ENCODE peak calls at places on chromosomes 3 and 15, in seven cellular contexts. One of them, this sample, is unnamed.

GRCh38 chr15:52523646-52524045 is 5.0 kb downstream of the MYO5A start:
- DNase-seq in cardiac fibroblast: no peak
- DNase-seq in trophoblast cell: no peak
- DNase-seq in myocyte: no peak
- DNase-seq in HuH-7: no peak
- DNase-seq in activated T-cell treated with anti-CD3 and anti-CD28 coated beads, Interleukin-2, amount 50 U/mL, for 72 hours: no peak
- DNase-seq in HTR-8/SVneo: no peak
- DNase-seq in this sample: no peak

GRCh38 chr3:188683032-188683491 is 488.7 kb upstream of the TPRG1 start:
- DNase-seq in cardiac fibroblast: peak
- DNase-seq in trophoblast cell: peak
- DNase-seq in myocyte: peak
- DNase-seq in HuH-7: no peak
- DNase-seq in activated T-cell treated with anti-CD3 and anti-CD28 coated beads, Interleukin-2, amount 50 U/mL, for 72 hours: peak
- DNase-seq in HTR-8/SVneo: no peak
- DNase-seq in this sample: peak

GRCh38 chr3:104596054-104596453 is 770.7 kb upstream of the ALCAM start:
- DNase-seq in cardiac fibroblast: no peak
- DNase-seq in trophoblast cell: no peak
- DNase-seq in myocyte: no peak
- DNase-seq in HuH-7: no peak
- DNase-seq in activated T-cell treated with anti-CD3 and anti-CD28 coated beads, Interleukin-2, amount 50 U/mL, for 72 hours: no peak
- DNase-seq in HTR-8/SVneo: no peak
- DNase-seq in this sample: peak

GRCh38 chr15:47951761-47952160 is 169.0 kb upstream of the SLC24A5 start:
- DNase-seq in cardiac fibroblast: no peak
- DNase-seq in trophoblast cell: no peak
- DNase-seq in myocyte: no peak
- DNase-seq in HuH-7: no peak
- DNase-seq in activated T-cell treated with anti-CD3 and anti-CD28 coated beads, Interleukin-2, amount 50 U/mL, for 72 hours: no peak
- DNase-seq in HTR-8/SVneo: no peak
- DNase-seq in this sample: no peak

GRCh38 chr3:126116526-126116925 is 32.6 kb upstream of the SLC41A3 start:
- DNase-seq in cardiac fibroblast: no peak
- DNase-seq in trophoblast cell: no peak
- DNase-seq in myocyte: no peak
- DNase-seq in HuH-7: no peak
- DNase-seq in activated T-cell treated with anti-CD3 and anti-CD28 coated beads, Interleukin-2, amount 50 U/mL, for 72 hours: no peak
- DNase-seq in HTR-8/SVneo: no peak
- DNase-seq in this sample: no peak

GRCh38 chr3:32413845-32414526 is 22.3 kb downstream of the CMTM7 start:
- DNase-seq in cardiac fibroblast: no peak
- DNase-seq in trophoblast cell: no peak
- DNase-seq in myocyte: no peak
- DNase-seq in HuH-7: no peak
- DNase-seq in activated T-cell treated with anti-CD3 and anti-CD28 coated beads, Interleukin-2, amount 50 U/mL, for 72 hours: no peak
- DNase-seq in HTR-8/SVneo: no peak
- DNase-seq in this sample: no peak

GRCh38 chr3:171673951-171674350 is 136.3 kb downstream of the PLD1 start:
- DNase-seq in cardiac fibroblast: no peak
- DNase-seq in trophoblast cell: no peak
- DNase-seq in myocyte: peak
- DNase-seq in HuH-7: no peak
- DNase-seq in activated T-cell treated with anti-CD3 and anti-CD28 coated beads, Interleukin-2, amount 50 U/mL, for 72 hours: no peak
- DNase-seq in HTR-8/SVneo: no peak
- DNase-seq in this sample: no peak

GRCh38 chr15:96270581-96271172 is 59.8 kb upstream of the NR2F2 start:
- DNase-seq in cardiac fibroblast: peak
- DNase-seq in trophoblast cell: peak
- DNase-seq in myocyte: no peak
- DNase-seq in HuH-7: no peak
- DNase-seq in activated T-cell treated with anti-CD3 and anti-CD28 coated beads, Interleukin-2, amount 50 U/mL, for 72 hours: no peak
- DNase-seq in HTR-8/SVneo: no peak
- DNase-seq in this sample: no peak

GRCh38 chr15:42444415-42445063 is 46.4 kb downstream of the ZNF106 start:
- DNase-seq in cardiac fibroblast: peak
- DNase-seq in trophoblast cell: no peak
- DNase-seq in myocyte: peak
- DNase-seq in HuH-7: no peak
- DNase-seq in activated T-cell treated with anti-CD3 and anti-CD28 coated beads, Interleukin-2, amount 50 U/mL, for 72 hours: no peak
- DNase-seq in HTR-8/SVneo: no peak
- DNase-seq in this sample: no peak

GRCh38 chr15:79610021-79610420 is 177.9 kb downstream of the MINAR1 start:
- DNase-seq in cardiac fibroblast: no peak
- DNase-seq in trophoblast cell: no peak
- DNase-seq in myocyte: no peak
- DNase-seq in HuH-7: no peak
- DNase-seq in activated T-cell treated with anti-CD3 and anti-CD28 coated beads, Interleukin-2, amount 50 U/mL, for 72 hours: no peak
- DNase-seq in HTR-8/SVneo: no peak
- DNase-seq in this sample: no peak

GRCh38 chr3:71056327-71056726 is 527.2 kb downstream of the FOXP1 start:
- DNase-seq in cardiac fibroblast: peak
- DNase-seq in trophoblast cell: no peak
- DNase-seq in myocyte: no peak
- DNase-seq in HuH-7: no peak
- DNase-seq in activated T-cell treated with anti-CD3 and anti-CD28 coated beads, Interleukin-2, amount 50 U/mL, for 72 hours: no peak
- DNase-seq in HTR-8/SVneo: no peak
- DNase-seq in this sample: peak

GRCh38 chr3:49217688-49218470 is 46.5 kb downstream of the KLHDC8B start:
- DNase-seq in cardiac fibroblast: no peak
- DNase-seq in trophoblast cell: no peak
- DNase-seq in myocyte: peak
- DNase-seq in HuH-7: no peak
- DNase-seq in activated T-cell treated with anti-CD3 and anti-CD28 coated beads, Interleukin-2, amount 50 U/mL, for 72 hours: no peak
- DNase-seq in HTR-8/SVneo: no peak
- DNase-seq in this sample: no peak

GRCh38 chr3:10577521-10577920 is 72.1 kb upstream of the ATP2B2 start:
- DNase-seq in cardiac fibroblast: no peak
- DNase-seq in trophoblast cell: no peak
- DNase-seq in myocyte: no peak
- DNase-seq in HuH-7: no peak
- DNase-seq in activated T-cell treated with anti-CD3 and anti-CD28 coated beads, Interleukin-2, amount 50 U/mL, for 72 hours: no peak
- DNase-seq in HTR-8/SVneo: no peak
- DNase-seq in this sample: no peak

GRCh38 chr3:23659840-23660430 is 145.8 kb upstream of the UBE2E1 start:
- DNase-seq in cardiac fibroblast: no peak
- DNase-seq in trophoblast cell: no peak
- DNase-seq in myocyte: no peak
- DNase-seq in HuH-7: no peak
- DNase-seq in activated T-cell treated with anti-CD3 and anti-CD28 coated beads, Interleukin-2, amount 50 U/mL, for 72 hours: no peak
- DNase-seq in HTR-8/SVneo: no peak
- DNase-seq in this sample: no peak

GRCh38 chr15:62841269-62841628 is 201.3 kb upstream of the TPM1 start:
- DNase-seq in cardiac fibroblast: no peak
- DNase-seq in trophoblast cell: peak
- DNase-seq in myocyte: peak
- DNase-seq in HuH-7: no peak
- DNase-seq in activated T-cell treated with anti-CD3 and anti-CD28 coated beads, Interleukin-2, amount 50 U/mL, for 72 hours: no peak
- DNase-seq in HTR-8/SVneo: no peak
- DNase-seq in this sample: peak

GRCh38 chr15:79769081-79769481 is 127.7 kb downstream of the MTHFS start:
- DNase-seq in cardiac fibroblast: peak
- DNase-seq in trophoblast cell: no peak
- DNase-seq in myocyte: peak
- DNase-seq in HuH-7: no peak
- DNase-seq in activated T-cell treated with anti-CD3 and anti-CD28 coated beads, Interleukin-2, amount 50 U/mL, for 72 hours: peak
- DNase-seq in HTR-8/SVneo: no peak
- DNase-seq in this sample: peak

GRCh38 chr3:48015451-48016182 is 599 bp downstream of the MAP4 start:
- DNase-seq in cardiac fibroblast: peak
- DNase-seq in trophoblast cell: no peak
- DNase-seq in myocyte: peak
- DNase-seq in HuH-7: no peak
- DNase-seq in activated T-cell treated with anti-CD3 and anti-CD28 coated beads, Interleukin-2, amount 50 U/mL, for 72 hours: no peak
- DNase-seq in HTR-8/SVneo: no peak
- DNase-seq in this sample: peak

GRCh38 chr15:70376929-70377691 is 279.4 kb upstream of the TLE3 start:
- DNase-seq in cardiac fibroblast: peak
- DNase-seq in trophoblast cell: no peak
- DNase-seq in myocyte: peak
- DNase-seq in HuH-7: peak
- DNase-seq in activated T-cell treated with anti-CD3 and anti-CD28 coated beads, Interleukin-2, amount 50 U/mL, for 72 hours: no peak
- DNase-seq in HTR-8/SVneo: no peak
- DNase-seq in this sample: peak